ENCODE peak calls at places on chromosomes 5 and 9, in four cellular contexts. G, W, T and V are unnamed samples.

GRCh38 chr9:105173306-105173705 is 71.1 kb upstream of the SLC44A1 start:
- DNase-seq in G (no peak), W (no peak), T (no peak), V (no peak)

GRCh38 chr9:123358181-123358894 is 2.3 kb downstream of the CRB2 start:
- DNase-seq in G (no peak), W (no peak), T (no peak), V (no peak)

GRCh38 chr5:151523335-151523734 is 67.8 kb downstream of the FAT2 start:
- DNase-seq in G (no peak), W (peak; percentile 75), T (no peak), V (no peak)

GRCh38 chr5:14816999-14817761 is 54.4 kb downstream of the ANKH start:
- DNase-seq in G (no peak), W (no peak), T (no peak), V (no peak)

GRCh38 chr9:123834907-123835562 is 94.9 kb downstream of the DENND1A start:
- DNase-seq in G (no peak), W (no peak), T (no peak), V (no peak)

GRCh38 chr5:35305336-35306020 is 75.2 kb upstream of the PRLR start:
- DNase-seq in G (no peak), W (no peak), T (no peak), V (no peak)

GRCh38 chr5:52746539-52746938 is 41.2 kb upstream of the ITGA1 start:
- DNase-seq in G (no peak), W (no peak), T (no peak), V (no peak)

GRCh38 chr9:129624168-129624759 is 1.7 kb upstream of the NTMT1 start:
- DNase-seq in G (peak; percentile 50), W (peak; percentile 79), T (no peak), V (no peak)

GRCh38 chr9:125296843-125297372 is 35.3 kb downstream of the GAPVD1 start:
- DNase-seq in G (peak; percentile 39), W (peak; percentile 45), T (no peak), V (no peak)

GRCh38 chr9:135951889-135952663 is 9.1 kb downstream of the UBAC1 start:
- DNase-seq in G (no peak), W (no peak), T (no peak), V (no peak)

GRCh38 chr5:59798862-59799667 is 94.5 kb downstream of the PDE4D start:
- DNase-seq in G (no peak), W (no peak), T (no peak), V (no peak)

GRCh38 chr5:2759696-2760461 is 8.4 kb upstream of the IRX2 start:
- DNase-seq in G (peak; percentile 21), W (no peak), T (no peak), V (no peak)

GRCh38 chr9:36276840-36277239 is 18.6 kb upstream of the GNE start:
- DNase-seq in G (no peak), W (peak; percentile 21), T (no peak), V (no peak)

GRCh38 chr5:89351975-89352374 is 469.0 kb upstream of the MEF2C start:
- DNase-seq in G (no peak), W (no peak), T (no peak), V (no peak)

GRCh38 chr9:90053027-90053426 is 448.2 kb downstream of the GADD45G start:
- DNase-seq in G (no peak), W (no peak), T (no peak), V (no peak)

GRCh38 chr5:140806834-140807775 is at the start of gene PCDHA4:
- DNase-seq in G (peak; percentile 50), W (peak; percentile 24), T (no peak), V (peak; percentile 73)

GRCh38 chr5:116571568-116572321 is 2.9 kb downstream of the SEMA6A start:
- DNase-seq in G (no peak), W (no peak), T (no peak), V (no peak)

GRCh38 chr5:172903790-172904189 is 55.4 kb upstream of the RPL26L1 start:
- DNase-seq in G (no peak), W (no peak), T (peak; percentile 63), V (no peak)

GRCh38 chr5:172175263-172175719 is 12.7 kb downstream of the STK10 start:
- DNase-seq in G (peak; percentile 66), W (no peak), T (peak; percentile 86), V (peak; percentile 88)

GRCh38 chr9:111412280-111412679 is 71.9 kb downstream of the ECPAS start:
- DNase-seq in G (no peak), W (no peak), T (no peak), V (no peak)

GRCh38 chr5:151662805-151663204 is 23.9 kb downstream of the SPARC start:
- DNase-seq in G (no peak), W (no peak), T (no peak), V (no peak)

GRCh38 chr5:52822437-52822836 is 34.7 kb downstream of the ITGA1 start:
- DNase-seq in G (no peak), W (no peak), T (no peak), V (peak; percentile 95)

GRCh38 chr5:141811287-141812155 is 66.7 kb downstream of the PCDH1 start:
- DNase-seq in G (no peak), W (peak; percentile 62), T (no peak), V (no peak)

GRCh38 chr9:112790231-112790774 is 39.7 kb downstream of the SNX30 start:
- DNase-seq in G (peak; percentile 28), W (no peak), T (no peak), V (no peak)

GRCh38 chr9:110340306-110340705 is 2.6 kb upstream of the TXNDC8 start:
- DNase-seq in G (no peak), W (no peak), T (no peak), V (no peak)

GRCh38 chr5:9545959-9546851 is at the start of gene SEMA5A:
- DNase-seq in G (peak; percentile 73), W (no peak), T (peak; percentile 77), V (peak; percentile 93)

GRCh38 chr9:133727277-133727875 is 10.8 kb downstream of the SARDH start:
- DNase-seq in G (peak; percentile 18), W (no peak), T (no peak), V (peak; percentile 48)

GRCh38 chr9:76691761-76692313 is 72.4 kb upstream of the PCA3 start:
- DNase-seq in G (no peak), W (no peak), T (no peak), V (no peak)

GRCh38 chr9:15308511-15308910 is 1.5 kb upstream of the TTC39B start:
- DNase-seq in G (no peak), W (no peak), T (no peak), V (no peak)

GRCh38 chr9:13865869-13866268 is 448.1 kb downstream of the NFIB start:
- DNase-seq in G (no peak), W (no peak), T (no peak), V (no peak)

GRCh38 chr5:33272288-33272687 is 168.5 kb upstream of the TARS1 start:
- DNase-seq in G (no peak), W (peak; percentile 57), T (no peak), V (no peak)

GRCh38 chr5:97563258-97563657 is 380.2 kb upstream of the RIOK2 start:
- DNase-seq in G (no peak), W (no peak), T (no peak), V (no peak)

GRCh38 chr5:55554879-55555278 is 20.1 kb upstream of the PLPP1 start:
- DNase-seq in G (no peak), W (no peak), T (no peak), V (no peak)

GRCh38 chr9:71752928-71753327 is 15.4 kb downstream of the CEMIP2 start:
- DNase-seq in G (no peak), W (no peak), T (no peak), V (no peak)

GRCh38 chr9:130665431-130666392 is 1.3 kb downstream of the PRDM12 start:
- DNase-seq in G (no peak), W (no peak), T (no peak), V (no peak)

GRCh38 chr5:1204693-1205242 is 3.4 kb downstream of the SLC6A19 start:
- DNase-seq in G (no peak), W (peak; percentile 28), T (peak; percentile 49), V (no peak)

GRCh38 chr9:6739218-6739617 is 18.6 kb upstream of the KDM4C start:
- DNase-seq in G (no peak), W (peak; percentile 36), T (no peak), V (no peak)
- TF ChIP-seq CTCF in G (no peak), W (peak; percentile 53), T (peak; percentile 18), V (no peak)

DNA sequence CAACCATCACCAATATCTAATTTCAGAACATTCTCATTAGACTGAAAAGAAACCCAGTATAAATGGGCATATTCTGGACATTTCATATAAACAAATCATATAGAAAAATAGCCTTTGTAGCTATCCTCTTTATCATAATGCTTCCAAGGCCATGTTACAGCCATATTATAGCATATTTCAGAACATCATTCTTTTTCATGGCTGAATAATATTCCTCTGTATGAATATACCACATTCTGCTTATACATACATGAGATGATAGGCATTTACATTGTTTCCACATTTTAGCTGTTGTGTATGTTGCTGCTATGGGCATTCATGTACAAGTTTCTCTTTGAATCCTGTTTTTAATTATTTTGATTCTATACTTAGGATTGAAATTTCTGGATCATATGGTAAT is 167.0 kb downstream of the FBXL17 start:
- DNase-seq in G (no peak), W (no peak), T (no peak), V (no peak)
- TF ChIP-seq CTCF in G (no peak), W (no peak), T (no peak), V (no peak)

DNA sequence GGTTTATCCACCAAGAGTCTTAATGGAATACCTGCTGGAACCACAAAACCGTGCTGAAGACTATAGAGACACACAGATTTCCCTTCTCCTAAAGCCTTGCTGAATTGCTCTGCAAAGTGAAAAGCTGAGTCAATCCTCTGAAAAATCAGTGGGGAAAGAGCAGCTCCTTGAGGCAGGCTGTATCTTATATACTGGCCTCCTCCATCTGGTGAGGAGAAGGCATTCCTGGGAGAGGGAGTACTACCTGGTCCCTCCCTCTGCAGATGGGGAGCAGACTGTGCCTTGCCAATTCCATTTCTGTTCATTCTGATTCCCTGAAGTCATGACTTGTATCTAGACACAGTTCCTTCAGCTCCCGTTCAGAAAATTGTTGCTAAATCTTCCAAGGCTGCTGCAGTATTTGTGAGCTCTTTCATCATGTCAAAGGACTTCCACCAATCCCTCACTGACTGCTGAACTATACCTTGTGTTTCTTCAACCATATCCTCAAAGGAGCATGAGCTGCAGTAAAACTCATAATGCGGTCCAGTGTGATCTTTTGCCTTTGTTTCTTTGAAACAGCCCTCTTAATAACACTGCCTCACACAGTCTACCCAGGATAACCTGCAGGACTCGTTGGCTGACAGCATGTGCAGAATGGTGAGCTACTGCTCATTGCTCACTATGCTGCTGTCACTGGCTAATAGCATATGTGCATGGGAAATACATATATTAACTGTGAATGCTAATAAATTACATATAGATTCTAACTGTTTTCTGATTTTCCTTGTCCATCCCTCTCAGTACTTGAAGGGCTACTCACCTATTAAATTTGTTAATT is 84.5 kb downstream of the FOXD1 start:
- DNase-seq in G (no peak), W (no peak), T (no peak), V (no peak)
- TF ChIP-seq CTCF in G (no peak), W (no peak), T (no peak), V (no peak)

GRCh38 chr9:86126998-86127972 is 27.9 kb upstream of the GOLM1 start:
- DNase-seq in G (peak; percentile 86), W (peak; percentile 98), T (peak; percentile 88), V (peak; percentile 93)

GRCh38 chr9:86116425-86116824 is 17.1 kb upstream of the GOLM1 start:
- DNase-seq in G (no peak), W (no peak), T (no peak), V (no peak)

GRCh38 chr9:86119457-86119856 is 20.1 kb upstream of the GOLM1 start:
- DNase-seq in G (no peak), W (no peak), T (no peak), V (no peak)

DNA sequence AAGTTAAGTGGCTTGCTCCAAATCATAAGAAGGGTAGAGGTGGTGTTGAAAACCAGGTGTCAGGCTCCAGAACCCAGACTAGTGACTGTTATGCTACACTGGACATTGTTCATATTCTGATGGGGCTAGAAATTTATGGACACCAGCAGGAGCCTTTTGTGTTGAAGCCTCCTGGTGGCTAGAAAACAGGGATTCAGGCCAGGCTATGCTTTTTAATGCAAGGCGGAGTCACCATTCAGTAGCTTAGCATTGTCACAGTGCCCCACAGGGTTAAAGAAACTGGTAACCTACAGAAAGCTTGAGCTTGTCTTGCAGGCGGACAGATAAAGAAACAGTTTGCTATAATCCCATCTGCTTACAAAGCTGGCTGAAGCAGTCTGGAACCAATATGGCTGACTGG is 23.0 kb upstream of the GOLM1 start:
- DNase-seq in G (no peak), W (peak; percentile 31), T (no peak), V (no peak)
- TF ChIP-seq CTCF in G (no peak), W (no peak), T (no peak), V (no peak)